ENCODE peak calls at places on chromosomes 2 and 18, in four cellular contexts. P, X, C and I are unnamed samples. For H3K4me1 and H3K9me3, the result is how much of the 10 kb centered on the place peaks cover.

GRCh38 chr2:47311764-47312503 is 91.0 kb upstream of the MSH2 start:
- DNase-seq in P (no peak), X (no peak), C (no peak), I (no peak)

GRCh38 chr2:46003912-46004473 is 293.2 kb upstream of the EPAS1 start:
- DNase-seq in P (no peak), X (no peak), C (no peak), I (no peak)

GRCh38 chr2:161992526-161992925 is 81.5 kb downstream of the DPP4 start:
- DNase-seq in P (no peak), X (no peak), C (no peak), I (peak)

GRCh38 chr2:222535477-222535876 is 111.1 kb downstream of the SGPP2 start:
- DNase-seq in P (no peak), X (no peak), C (no peak), I (no peak)

GRCh38 chr2:159982270-159982669 is 80.1 kb downstream of the PLA2R1 start:
- DNase-seq in P (peak), X (no peak), C (no peak), I (no peak)

GRCh38 chr2:199310654-199311275 is 147.0 kb downstream of the SATB2 start:
- DNase-seq in P (no peak), X (no peak), C (no peak), I (no peak)

GRCh38 chr2:20356042-20356441 is 5.4 kb upstream of the PUM2 start:
- DNase-seq in P (no peak), X (no peak), C (no peak), I (no peak)

GRCh38 chr2:227020416-227020815 is 143.6 kb downstream of the COL4A4 start:
- DNase-seq in P (no peak), X (no peak), C (no peak), I (no peak)

GRCh38 chr2:73917696-73918207 is 8.9 kb upstream of the DGUOK start:
- DNase-seq in P (no peak), X (no peak), C (no peak), I (no peak)

GRCh38 chr2:71455011-71455740 is 1.8 kb downstream of the DYSF start:
- DNase-seq in P (no peak), X (no peak), C (no peak), I (no peak)

GRCh38 chr2:197266477-197266876 is 44.1 kb downstream of the ANKRD44 start:
- DNase-seq in P (no peak), X (no peak), C (no peak), I (no peak)

GRCh38 chr18:24402209-24402785 is 4.7 kb upstream of the OSBPL1A start:
- DNase-seq in P (no peak), X (no peak), C (no peak), I (no peak)

GRCh38 chr2:218607436-218608115 is at the start of gene PLCD4:
- DNase-seq in P (peak), X (no peak), C (peak), I (no peak)

GRCh38 chr2:179250084-179250483 is 14.5 kb downstream of the SESTD1 start:
- DNase-seq in P (no peak), X (no peak), C (no peak), I (no peak)

GRCh38 chr2:73830871-73831401 is 2.2 kb downstream of the STAMBP start:
- DNase-seq in P (no peak), X (no peak), C (no peak), I (no peak)

GRCh38 chr2:26735096-26735495 is 29.0 kb upstream of the SLC35F6 start:
- DNase-seq in P (no peak), X (no peak), C (no peak), I (no peak)

GRCh38 chr2:65062843-65063242 is 6.6 kb downstream of the CEP68 start:
- DNase-seq in P (no peak), X (no peak), C (no peak), I (no peak)

GRCh38 chr2:236867441-236868260 is 218.0 kb upstream of the COPS8 start:
- DNase-seq in P (peak), X (no peak), C (no peak), I (no peak)

GRCh38 chr18:37248281-37248680 is 317.3 kb downstream of the CELF4 start:
- DNase-seq in P (no peak), X (no peak), C (no peak), I (no peak)

GRCh38 chr2:191539068-191539467 is 138.9 kb upstream of the NABP1 start:
- DNase-seq in P (no peak), X (peak), C (peak), I (no peak)

GRCh38 chr2:35099345-35099744 is 1256.2 kb upstream of the CRIM1 start:
- DNase-seq in P (no peak), X (no peak), C (peak), I (no peak)

GRCh38 chr2:128635361-128635900 is 316.8 kb upstream of the HS6ST1 start:
- DNase-seq in P (peak), X (no peak), C (peak), I (no peak)

GRCh38 chr2:198309673-198310280 is 505.4 kb downstream of the PLCL1 start:
- DNase-seq in P (no peak), X (peak), C (peak), I (peak)

GRCh38 chr2:69226886-69227285 is 160.1 kb downstream of the GFPT1 start:
- DNase-seq in P (no peak), X (no peak), C (no peak), I (no peak)

GRCh38 chr2:26584656-26585055 is 56.5 kb downstream of the CIB4 start:
- DNase-seq in P (peak), X (no peak), C (no peak), I (no peak)

GRCh38 chr2:240865391-240865790 is 3.2 kb upstream of the AGXT start:
- DNase-seq in P (no peak), X (no peak), C (no peak), I (no peak)

GRCh38 chr2:195333869-195334268 is 323.2 kb upstream of the SLC39A10 start:
- DNase-seq in P (no peak), X (no peak), C (no peak), I (no peak)

DNA sequence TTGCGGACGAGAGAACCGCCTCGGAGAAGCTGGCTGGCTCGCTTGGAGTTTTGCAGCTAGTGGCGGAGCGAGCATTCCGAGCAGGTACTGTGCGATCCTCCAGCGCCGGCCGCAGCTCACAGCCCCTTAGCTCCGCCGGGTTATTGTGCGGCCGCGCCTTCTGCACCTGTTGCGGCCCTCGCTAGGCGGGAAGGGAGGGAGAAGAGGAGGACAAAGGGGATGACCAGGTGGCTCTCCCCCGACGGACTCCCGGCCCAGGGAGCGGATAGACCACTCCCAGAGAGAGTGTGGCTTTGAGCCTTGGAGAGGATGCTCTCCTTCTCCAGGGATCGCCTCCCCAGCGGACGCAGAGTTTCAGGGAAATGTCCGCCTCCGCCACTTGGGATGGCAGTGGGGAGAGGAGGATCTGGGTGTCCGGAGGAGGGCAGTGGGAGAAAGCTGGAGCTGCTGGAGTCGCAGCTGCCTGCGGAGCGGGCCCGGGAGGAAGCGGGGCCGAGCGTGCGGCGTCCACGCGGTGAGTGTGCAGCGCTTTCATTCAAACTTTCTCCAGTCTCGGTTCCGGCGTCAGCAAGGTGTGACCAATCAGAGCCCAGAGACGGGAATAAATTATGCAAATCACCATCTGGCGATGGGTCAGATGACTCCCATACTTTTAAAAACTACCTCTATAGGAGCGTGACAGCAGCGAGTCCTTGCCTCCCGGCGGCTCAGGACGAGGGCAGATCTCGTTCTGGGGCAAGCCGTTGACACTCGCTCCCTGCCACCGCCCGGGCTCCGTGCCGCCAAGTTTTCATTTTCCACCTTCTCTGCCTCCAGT is at the start of gene LIPG:
- DNase-seq in P (no peak), X (peak), C (peak), I (peak)
- H3K4me3 ChIP-seq in P (peak), X (peak), C (peak), I (peak)

GRCh38 chr18:13270279-13270911 is 51.8 kb downstream of the LDLRAD4 start:
- DNase-seq in P (no peak), X (no peak), C (no peak), I (no peak)
- H3K4me1 ChIP-seq in P (under half), X (under half), C (under half), I (under half)

DNA sequence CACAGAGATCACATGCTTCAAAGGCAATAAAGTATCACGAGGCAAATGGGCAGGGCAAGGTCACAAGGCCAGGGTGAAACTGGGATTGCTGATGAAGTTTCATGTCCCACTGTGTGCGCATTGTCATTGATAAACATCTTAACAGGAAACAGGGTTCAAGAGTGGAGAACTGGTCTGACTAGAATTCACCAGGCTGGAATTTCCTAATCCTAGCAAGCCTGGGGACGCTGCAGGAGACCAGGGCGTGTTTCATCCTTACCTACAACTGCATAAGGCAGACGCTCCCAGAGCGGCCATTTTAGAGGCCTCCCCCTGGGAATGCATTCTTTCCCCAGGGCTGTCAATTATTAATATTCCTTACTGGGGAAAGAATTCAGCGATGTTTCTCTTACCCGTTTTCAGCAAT is 33.2 kb downstream of the PTPN4 start:
- DNase-seq in P (no peak), X (no peak), C (no peak), I (no peak)
- H3K9me3 ChIP-seq in P (under half), X (under half), C (under half), I (under half)

GRCh38 chr2:3534251-3534814 is 15.0 kb upstream of the ADI1 start:
- DNase-seq in P (no peak), X (no peak), C (no peak), I (no peak)

GRCh38 chr2:3535794-3536681 is 16.7 kb upstream of the ADI1 start:
- DNase-seq in P (peak), X (no peak), C (no peak), I (no peak)

GRCh38 chr2:3533836-3534235 is 14.5 kb upstream of the ADI1 start:
- DNase-seq in P (no peak), X (no peak), C (no peak), I (no peak)

GRCh38 chr2:3536682-3537632 is 17.6 kb upstream of the ADI1 start:
- DNase-seq in P (peak), X (peak), C (no peak), I (no peak)

GRCh38 chr2:3535467-3535793 is 16.1 kb upstream of the ADI1 start:
- DNase-seq in P (no peak), X (no peak), C (no peak), I (no peak)
- H3K4me3 ChIP-seq in P (peak), X (peak), C (no peak), I (no peak)

DNA sequence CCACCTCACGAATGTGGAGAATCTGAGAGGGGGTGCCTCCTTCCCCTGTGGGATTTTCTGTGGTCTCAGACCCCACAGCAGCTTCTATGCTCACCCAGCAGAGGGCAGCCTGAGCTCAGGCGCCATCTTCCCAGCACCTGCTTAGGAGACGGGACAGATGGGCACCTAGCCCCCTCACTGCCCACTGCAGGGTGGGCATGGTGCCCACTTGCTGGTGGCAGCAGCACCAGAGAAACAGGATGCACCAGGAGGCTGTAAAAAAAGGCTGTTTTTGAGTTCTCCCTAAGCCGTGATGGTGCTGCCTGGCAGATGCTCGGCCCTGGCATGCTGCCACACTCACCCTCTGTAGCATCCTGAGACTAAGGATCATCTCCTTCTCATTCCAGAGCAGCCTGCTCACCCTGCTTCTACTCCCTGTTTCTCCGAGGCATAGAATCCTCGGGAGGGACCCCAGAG is 19.1 kb upstream of the SLC20A1 start:
- DNase-seq in P (peak), X (peak), C (peak), I (peak)
- H3K4me1 ChIP-seq in P (under half), X (half or more), C (under half), I (half or more)

GRCh38 chr2:443211-443610 is 155.3 kb upstream of the ALKAL2 start:
- DNase-seq in P (no peak), X (no peak), C (no peak), I (no peak)

GRCh38 chr2:439077-439476 is 151.2 kb upstream of the ALKAL2 start:
- DNase-seq in P (no peak), X (no peak), C (no peak), I (no peak)

GRCh38 chr2:439540-440465 is 151.9 kb upstream of the ALKAL2 start:
- DNase-seq in P (peak), X (no peak), C (no peak), I (no peak)

GRCh38 chr2:443754-444153 is 155.9 kb upstream of the ALKAL2 start:
- DNase-seq in P (no peak), X (no peak), C (no peak), I (no peak)

DNA sequence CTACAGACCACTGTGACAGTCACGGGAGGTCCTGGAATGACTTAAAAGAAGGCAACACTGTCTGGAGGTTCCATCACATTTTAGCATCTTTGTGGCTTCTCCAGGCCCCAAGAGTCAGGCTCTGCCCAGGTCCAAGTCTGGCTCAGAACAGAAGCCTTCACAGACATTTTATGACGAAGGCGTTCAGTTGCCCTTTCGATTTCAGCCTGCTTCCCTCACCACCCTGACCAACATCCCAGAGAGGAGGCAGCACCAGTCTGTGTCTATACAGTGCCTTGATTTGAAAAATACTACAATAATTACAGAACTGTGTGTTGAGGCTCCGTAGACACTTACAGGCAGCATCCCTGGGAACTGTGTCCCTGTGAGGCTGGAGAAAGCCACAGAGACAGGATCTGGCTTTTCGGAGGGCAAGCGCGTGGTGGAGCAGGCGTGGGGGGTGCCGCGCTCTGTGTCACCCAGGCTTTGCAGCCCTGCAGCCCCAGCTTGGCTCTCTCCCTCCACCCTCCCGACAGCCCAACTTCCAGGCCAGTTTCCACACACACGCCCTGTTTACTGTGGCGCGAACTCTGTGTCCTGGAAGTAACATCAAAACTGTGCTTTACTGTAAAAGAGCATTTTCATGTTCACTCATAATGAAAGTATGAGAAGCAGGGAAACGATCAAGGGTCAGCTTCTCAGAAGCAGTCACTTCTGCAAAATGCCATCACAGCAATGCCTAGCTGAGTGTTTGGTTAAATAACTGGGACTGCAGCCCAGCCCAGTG is 153.6 kb upstream of the ALKAL2 start:
- DNase-seq in P (no peak), X (no peak), C (no peak), I (no peak)
- H3K9me3 ChIP-seq in P (under half), X (under half), C (under half), I (under half)